ENCODE peak calls at places on chromosome 22, in nine cellular contexts. One of them, this sample, is unnamed.

GRCh38 chr22:45960477-45961386 is 16.2 kb downstream of the WNT7B start:
- DNase-seq in CD4-positive, CD25-positive, alpha-beta regulatory T cell: no peak
- DNase-seq in tibial nerve: no peak
- DNase-seq in neural progenitor cell: no peak
- DNase-seq in aorta: no peak
- DNase-seq in astrocyte: peak; percentile 25
- DNase-seq in fibroblast of lung: peak; percentile 48
- DNase-seq in left ventricle myocardium inferior: no peak
- DNase-seq in A673: no peak
- DNase-seq in this sample: no peak

GRCh38 chr22:38540731-38541130 is 29.3 kb downstream of the DMC1 start:
- DNase-seq in CD4-positive, CD25-positive, alpha-beta regulatory T cell: no peak
- DNase-seq in tibial nerve: no peak
- DNase-seq in neural progenitor cell: no peak
- DNase-seq in aorta: no peak
- DNase-seq in astrocyte: no peak
- DNase-seq in fibroblast of lung: no peak
- DNase-seq in left ventricle myocardium inferior: no peak
- DNase-seq in A673: no peak
- DNase-seq in this sample: no peak

GRCh38 chr22:23817146-23817545 is 21.7 kb downstream of the DERL3 start:
- DNase-seq in CD4-positive, CD25-positive, alpha-beta regulatory T cell: no peak
- DNase-seq in tibial nerve: no peak
- DNase-seq in neural progenitor cell: no peak
- DNase-seq in aorta: peak; percentile 17
- DNase-seq in astrocyte: no peak
- DNase-seq in fibroblast of lung: no peak
- DNase-seq in left ventricle myocardium inferior: no peak
- DNase-seq in A673: no peak
- DNase-seq in this sample: no peak

GRCh38 chr22:22941831-22942510 is 54.4 kb downstream of the IGLL5 start:
- DNase-seq in CD4-positive, CD25-positive, alpha-beta regulatory T cell: no peak
- DNase-seq in tibial nerve: no peak
- DNase-seq in neural progenitor cell: no peak
- DNase-seq in aorta: no peak
- DNase-seq in astrocyte: no peak
- DNase-seq in fibroblast of lung: no peak
- DNase-seq in left ventricle myocardium inferior: no peak
- DNase-seq in A673: no peak
- DNase-seq in this sample: no peak

GRCh38 chr22:35352214-35353111 is 28.4 kb upstream of the HMOX1 start:
- DNase-seq in CD4-positive, CD25-positive, alpha-beta regulatory T cell: peak; percentile 28
- DNase-seq in tibial nerve: peak; percentile 54
- DNase-seq in neural progenitor cell: peak; percentile 74
- DNase-seq in aorta: peak; percentile 95
- DNase-seq in astrocyte: no peak
- DNase-seq in fibroblast of lung: peak; percentile 39
- DNase-seq in left ventricle myocardium inferior: peak; percentile 74
- DNase-seq in A673: no peak
- DNase-seq in this sample: no peak

GRCh38 chr22:21727768-21728167 is 7.8 kb downstream of the YPEL1 start:
- DNase-seq in CD4-positive, CD25-positive, alpha-beta regulatory T cell: no peak
- DNase-seq in tibial nerve: no peak
- DNase-seq in neural progenitor cell: no peak
- DNase-seq in aorta: no peak
- DNase-seq in astrocyte: no peak
- DNase-seq in fibroblast of lung: no peak
- DNase-seq in left ventricle myocardium inferior: no peak
- DNase-seq in A673: no peak
- DNase-seq in this sample: no peak

GRCh38 chr22:41181349-41182241 is 23.5 kb upstream of the L3MBTL2 start:
- DNase-seq in CD4-positive, CD25-positive, alpha-beta regulatory T cell: no peak
- DNase-seq in tibial nerve: no peak
- DNase-seq in neural progenitor cell: no peak
- DNase-seq in aorta: peak; percentile 51
- DNase-seq in astrocyte: peak; percentile 78
- DNase-seq in fibroblast of lung: peak; percentile 82
- DNase-seq in left ventricle myocardium inferior: no peak
- DNase-seq in A673: no peak
- DNase-seq in this sample: no peak

GRCh38 chr22:47665151-47665550 is 902.7 kb downstream of the TBC1D22A start:
- DNase-seq in CD4-positive, CD25-positive, alpha-beta regulatory T cell: no peak
- DNase-seq in tibial nerve: no peak
- DNase-seq in neural progenitor cell: no peak
- DNase-seq in aorta: no peak
- DNase-seq in astrocyte: no peak
- DNase-seq in fibroblast of lung: no peak
- DNase-seq in left ventricle myocardium inferior: no peak
- DNase-seq in A673: no peak
- DNase-seq in this sample: no peak

GRCh38 chr22:40407831-40408717 is 37.7 kb downstream of the SGSM3 start:
- DNase-seq in CD4-positive, CD25-positive, alpha-beta regulatory T cell: no peak
- DNase-seq in tibial nerve: no peak
- DNase-seq in neural progenitor cell: no peak
- DNase-seq in aorta: no peak
- DNase-seq in astrocyte: no peak
- DNase-seq in fibroblast of lung: no peak
- DNase-seq in left ventricle myocardium inferior: no peak
- DNase-seq in A673: no peak
- DNase-seq in this sample: no peak

GRCh38 chr22:39308614-39309363 is 10.6 kb downstream of the RPL3 start:
- DNase-seq in CD4-positive, CD25-positive, alpha-beta regulatory T cell: no peak
- DNase-seq in tibial nerve: peak; percentile 53
- DNase-seq in neural progenitor cell: no peak
- DNase-seq in aorta: peak; percentile 90
- DNase-seq in astrocyte: peak; percentile 86
- DNase-seq in fibroblast of lung: peak; percentile 90
- DNase-seq in left ventricle myocardium inferior: no peak
- DNase-seq in A673: peak; percentile 91
- DNase-seq in this sample: no peak

GRCh38 chr22:39873963-39874362 is 19.6 kb downstream of the ENTHD1 start:
- DNase-seq in CD4-positive, CD25-positive, alpha-beta regulatory T cell: no peak
- DNase-seq in tibial nerve: no peak
- DNase-seq in neural progenitor cell: no peak
- DNase-seq in aorta: no peak
- DNase-seq in astrocyte: no peak
- DNase-seq in fibroblast of lung: peak; percentile 0
- DNase-seq in left ventricle myocardium inferior: no peak
- DNase-seq in A673: no peak
- DNase-seq in this sample: no peak

GRCh38 chr22:39428597-39429071 is 28.2 kb upstream of the MGAT3 start:
- DNase-seq in CD4-positive, CD25-positive, alpha-beta regulatory T cell: no peak
- DNase-seq in tibial nerve: no peak
- DNase-seq in neural progenitor cell: peak; percentile 85
- DNase-seq in aorta: no peak
- DNase-seq in astrocyte: no peak
- DNase-seq in fibroblast of lung: peak; percentile 39
- DNase-seq in left ventricle myocardium inferior: no peak
- DNase-seq in A673: peak; percentile 98
- DNase-seq in this sample: no peak

GRCh38 chr22:36921309-36922096 is 8.1 kb downstream of the CSF2RB start:
- DNase-seq in CD4-positive, CD25-positive, alpha-beta regulatory T cell: no peak
- DNase-seq in tibial nerve: no peak
- DNase-seq in neural progenitor cell: no peak
- DNase-seq in aorta: peak; percentile 76
- DNase-seq in astrocyte: no peak
- DNase-seq in fibroblast of lung: no peak
- DNase-seq in left ventricle myocardium inferior: no peak
- DNase-seq in A673: no peak
- DNase-seq in this sample: no peak

GRCh38 chr22:36922752-36923457 is 9.5 kb downstream of the CSF2RB start:
- DNase-seq in CD4-positive, CD25-positive, alpha-beta regulatory T cell: no peak
- DNase-seq in tibial nerve: no peak
- DNase-seq in neural progenitor cell: no peak
- DNase-seq in aorta: no peak
- DNase-seq in astrocyte: no peak
- DNase-seq in fibroblast of lung: no peak
- DNase-seq in left ventricle myocardium inferior: no peak
- DNase-seq in A673: no peak
- DNase-seq in this sample: no peak

GRCh38 chr22:36924151-36924698 is 10.8 kb downstream of the CSF2RB start:
- DNase-seq in CD4-positive, CD25-positive, alpha-beta regulatory T cell: no peak
- DNase-seq in tibial nerve: no peak
- DNase-seq in neural progenitor cell: no peak
- DNase-seq in aorta: no peak
- DNase-seq in astrocyte: no peak
- DNase-seq in fibroblast of lung: no peak
- DNase-seq in left ventricle myocardium inferior: no peak
- DNase-seq in A673: no peak
- DNase-seq in this sample: no peak

GRCh38 chr22:36923458-36923784 is 10.0 kb downstream of the CSF2RB start:
- DNase-seq in CD4-positive, CD25-positive, alpha-beta regulatory T cell: no peak
- DNase-seq in tibial nerve: no peak
- DNase-seq in neural progenitor cell: no peak
- DNase-seq in aorta: no peak
- DNase-seq in astrocyte: no peak
- DNase-seq in fibroblast of lung: no peak
- DNase-seq in left ventricle myocardium inferior: no peak
- DNase-seq in A673: no peak
- DNase-seq in this sample: no peak

DNA sequence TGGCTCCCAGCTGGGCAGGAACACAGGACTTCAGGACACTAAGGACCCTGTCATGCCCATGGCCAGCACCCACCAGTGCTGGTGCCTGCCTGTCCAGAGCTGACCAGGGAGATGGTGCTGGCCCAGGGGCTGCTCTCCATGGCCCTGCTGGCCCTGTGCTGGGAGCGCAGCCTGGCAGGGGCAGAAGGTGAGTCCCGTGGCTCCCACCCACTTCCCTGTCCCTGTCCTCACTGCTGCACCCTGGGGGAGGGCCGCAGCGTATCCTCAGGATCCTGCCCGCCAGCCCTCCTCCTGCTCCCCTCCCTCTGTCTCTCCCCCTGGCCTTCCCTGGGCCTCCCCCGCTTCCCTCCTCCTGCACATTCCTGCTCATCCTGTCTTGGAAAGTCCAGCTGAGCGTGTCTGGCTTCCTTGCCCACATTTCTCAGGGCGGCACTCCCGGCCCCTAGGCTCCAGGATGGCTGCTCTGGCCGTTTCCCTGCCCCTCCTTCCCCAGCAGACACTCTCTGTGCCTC is 8.7 kb downstream of the CSF2RB start:
- DNase-seq in CD4-positive, CD25-positive, alpha-beta regulatory T cell: no peak
- DNase-seq in tibial nerve: no peak
- DNase-seq in neural progenitor cell: peak; percentile 50
- DNase-seq in aorta: no peak
- DNase-seq in astrocyte: no peak
- DNase-seq in fibroblast of lung: no peak
- DNase-seq in left ventricle myocardium inferior: no peak
- DNase-seq in A673: no peak
- DNase-seq in this sample: no peak
- H3K27ac ChIP-seq in CD4-positive, CD25-positive, alpha-beta regulatory T cell: no peak overlapping the region
- H3K27ac ChIP-seq in tibial nerve: no peak overlapping the region
- H3K27ac ChIP-seq in neural progenitor cell: no peak overlapping the region
- H3K27ac ChIP-seq in aorta: no peak overlapping the region
- H3K27ac ChIP-seq in astrocyte: no peak overlapping the region
- H3K27ac ChIP-seq in fibroblast of lung: no peak overlapping the region
- H3K27ac ChIP-seq in left ventricle myocardium inferior: no peak overlapping the region
- H3K27ac ChIP-seq in A673: no peak overlapping the region
- H3K27ac ChIP-seq in this sample: no peak overlapping the region

GRCh38 chr22:42432818-42433217 is 615 bp upstream of the NFAM1 start:
- DNase-seq in CD4-positive, CD25-positive, alpha-beta regulatory T cell: no peak
- DNase-seq in tibial nerve: no peak
- DNase-seq in neural progenitor cell: peak; percentile 55
- DNase-seq in aorta: no peak
- DNase-seq in astrocyte: no peak
- DNase-seq in fibroblast of lung: no peak
- DNase-seq in left ventricle myocardium inferior: no peak
- DNase-seq in A673: no peak
- DNase-seq in this sample: no peak

GRCh38 chr22:42433754-42434153 is 1.6 kb upstream of the NFAM1 start:
- DNase-seq in CD4-positive, CD25-positive, alpha-beta regulatory T cell: no peak
- DNase-seq in tibial nerve: no peak
- DNase-seq in neural progenitor cell: no peak
- DNase-seq in aorta: no peak
- DNase-seq in astrocyte: no peak
- DNase-seq in fibroblast of lung: no peak
- DNase-seq in left ventricle myocardium inferior: no peak
- DNase-seq in A673: no peak
- DNase-seq in this sample: no peak

GRCh38 chr22:42434283-42434682 is 2.1 kb upstream of the NFAM1 start:
- DNase-seq in CD4-positive, CD25-positive, alpha-beta regulatory T cell: no peak
- DNase-seq in tibial nerve: no peak
- DNase-seq in neural progenitor cell: no peak
- DNase-seq in aorta: no peak
- DNase-seq in astrocyte: no peak
- DNase-seq in fibroblast of lung: peak; percentile 9
- DNase-seq in left ventricle myocardium inferior: no peak
- DNase-seq in A673: peak; percentile 53
- DNase-seq in this sample: no peak

GRCh38 chr22:42436402-42436801 is 4.2 kb upstream of the NFAM1 start:
- DNase-seq in CD4-positive, CD25-positive, alpha-beta regulatory T cell: no peak
- DNase-seq in tibial nerve: no peak
- DNase-seq in neural progenitor cell: no peak
- DNase-seq in aorta: no peak
- DNase-seq in astrocyte: no peak
- DNase-seq in fibroblast of lung: no peak
- DNase-seq in left ventricle myocardium inferior: no peak
- DNase-seq in A673: peak; percentile 58
- DNase-seq in this sample: no peak

GRCh38 chr22:42434748-42435425 is 2.7 kb upstream of the NFAM1 start:
- DNase-seq in CD4-positive, CD25-positive, alpha-beta regulatory T cell: no peak
- DNase-seq in tibial nerve: no peak
- DNase-seq in neural progenitor cell: no peak
- DNase-seq in aorta: no peak
- DNase-seq in astrocyte: no peak
- DNase-seq in fibroblast of lung: no peak
- DNase-seq in left ventricle myocardium inferior: no peak
- DNase-seq in A673: peak; percentile 55
- DNase-seq in this sample: no peak
- H3K27ac ChIP-seq in CD4-positive, CD25-positive, alpha-beta regulatory T cell: no peak overlapping the region
- H3K27ac ChIP-seq in tibial nerve: no peak overlapping the region
- H3K27ac ChIP-seq in neural progenitor cell: no peak overlapping the region
- H3K27ac ChIP-seq in aorta: no peak overlapping the region
- H3K27ac ChIP-seq in astrocyte: no peak overlapping the region
- H3K27ac ChIP-seq in fibroblast of lung: no peak overlapping the region
- H3K27ac ChIP-seq in left ventricle myocardium inferior: no peak overlapping the region
- H3K27ac ChIP-seq in A673: no peak overlapping the region
- H3K27ac ChIP-seq in this sample: no peak overlapping the region

DNA sequence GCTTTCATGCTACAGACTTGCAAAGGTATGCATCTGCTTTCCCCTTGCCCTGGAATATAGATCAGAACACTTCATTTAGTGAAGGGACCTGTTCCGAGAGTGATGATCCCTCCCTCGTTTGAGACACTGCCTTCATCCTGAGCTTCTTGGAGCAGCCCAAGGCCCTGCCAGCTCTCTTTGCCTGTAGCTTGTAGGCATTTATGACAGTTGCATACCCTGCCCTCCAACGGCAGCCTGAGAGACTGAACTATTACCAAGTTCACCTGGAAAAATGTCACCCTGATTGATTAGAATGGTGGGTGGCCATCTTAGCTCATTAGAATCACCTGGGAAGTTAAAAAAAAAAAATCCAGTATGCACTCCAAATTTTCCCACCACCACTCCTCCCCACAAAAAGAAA is 1.5 kb downstream of the MICAL3 start:
- DNase-seq in CD4-positive, CD25-positive, alpha-beta regulatory T cell: no peak
- DNase-seq in tibial nerve: no peak
- DNase-seq in neural progenitor cell: no peak
- DNase-seq in aorta: no peak
- DNase-seq in astrocyte: no peak
- DNase-seq in fibroblast of lung: no peak
- DNase-seq in left ventricle myocardium inferior: no peak
- DNase-seq in A673: no peak
- DNase-seq in this sample: no peak
- H3K27ac ChIP-seq in CD4-positive, CD25-positive, alpha-beta regulatory T cell: no peak overlapping the region
- H3K27ac ChIP-seq in tibial nerve: peak overlapping the region; percentile 87
- H3K27ac ChIP-seq in neural progenitor cell: no peak overlapping the region
- H3K27ac ChIP-seq in aorta: no peak overlapping the region
- H3K27ac ChIP-seq in astrocyte: no peak overlapping the region
- H3K27ac ChIP-seq in fibroblast of lung: no peak overlapping the region
- H3K27ac ChIP-seq in left ventricle myocardium inferior: peak overlapping the region; percentile 90
- H3K27ac ChIP-seq in A673: no peak overlapping the region
- H3K27ac ChIP-seq in this sample: peak overlapping the region; percentile 90

GRCh38 chr22:20016734-20017621 is at the start of gene ARVCF:
- DNase-seq in CD4-positive, CD25-positive, alpha-beta regulatory T cell: peak; percentile 92
- DNase-seq in tibial nerve: peak; percentile 88
- DNase-seq in neural progenitor cell: peak; percentile 94
- DNase-seq in aorta: peak; percentile 94
- DNase-seq in astrocyte: peak; percentile 77
- DNase-seq in fibroblast of lung: peak; percentile 88
- DNase-seq in left ventricle myocardium inferior: peak; percentile 95
- DNase-seq in A673: peak; percentile 90
- DNase-seq in this sample: peak; percentile 66
- H3K27ac ChIP-seq in CD4-positive, CD25-positive, alpha-beta regulatory T cell: no peak within 1 kb of the TSS
- H3K27ac ChIP-seq in tibial nerve: peak within 1 kb of the TSS; percentile 84
- H3K27ac ChIP-seq in neural progenitor cell: no peak within 1 kb of the TSS
- H3K27ac ChIP-seq in aorta: no peak within 1 kb of the TSS
- H3K27ac ChIP-seq in astrocyte: no peak within 1 kb of the TSS
- H3K27ac ChIP-seq in fibroblast of lung: no peak within 1 kb of the TSS
- H3K27ac ChIP-seq in left ventricle myocardium inferior: peak within 1 kb of the TSS; percentile 65
- H3K27ac ChIP-seq in A673: no peak within 1 kb of the TSS
- H3K27ac ChIP-seq in this sample: no peak within 1 kb of the TSS